ENCODE peak calls at places on chromosomes 3 and 15, in nine cellular contexts. One of them, this sample, is unnamed.

GRCh38 chr3:110296885-110297284 is 774.7 kb upstream of the NECTIN3 start:
- DNase-seq in memory B cell: no peak
- DNase-seq in GM04504: no peak
- DNase-seq in breast epithelium: no peak
- DNase-seq in body of pancreas: no peak
- DNase-seq in T follicular helper cell: no peak
- DNase-seq in sigmoid colon: no peak
- DNase-seq in coronary artery: no peak
- DNase-seq in NCI-H345: no peak
- DNase-seq in this sample: no peak

GRCh38 chr3:184085389-184085852 is 11.4 kb upstream of the HTR3E start:
- DNase-seq in NCI-H345: no peak
- DNase-seq in sigmoid colon: no peak
- DNase-seq in breast epithelium: no peak
- DNase-seq in T follicular helper cell: no peak
- DNase-seq in memory B cell: no peak
- DNase-seq in GM04504: no peak
- DNase-seq in coronary artery: no peak
- DNase-seq in body of pancreas: no peak
- DNase-seq in this sample: no peak

GRCh38 chr15:44286814-44287555 is 1.5 kb upstream of the GOLM2 start:
- DNase-seq in coronary artery: no peak
- DNase-seq in sigmoid colon: no peak
- DNase-seq in memory B cell: no peak
- DNase-seq in NCI-H345: no peak
- DNase-seq in T follicular helper cell: no peak
- DNase-seq in body of pancreas: no peak
- DNase-seq in breast epithelium: no peak
- DNase-seq in GM04504: no peak
- DNase-seq in this sample: no peak

GRCh38 chr3:1374471-1374870 is 281.6 kb downstream of the CNTN6 start:
- DNase-seq in coronary artery: no peak
- DNase-seq in breast epithelium: no peak
- DNase-seq in GM04504: no peak
- DNase-seq in NCI-H345: no peak
- DNase-seq in memory B cell: no peak
- DNase-seq in T follicular helper cell: no peak
- DNase-seq in body of pancreas: no peak
- DNase-seq in sigmoid colon: no peak
- DNase-seq in this sample: no peak

GRCh38 chr3:190269096-190269495 is 53.1 kb downstream of the CLDN1 start:
- DNase-seq in GM04504: no peak
- DNase-seq in NCI-H345: no peak
- DNase-seq in body of pancreas: peak; percentile 30
- DNase-seq in sigmoid colon: no peak
- DNase-seq in breast epithelium: no peak
- DNase-seq in coronary artery: no peak
- DNase-seq in memory B cell: no peak
- DNase-seq in T follicular helper cell: no peak
- DNase-seq in this sample: no peak

GRCh38 chr3:193730976-193731375 is 138.0 kb downstream of the OPA1 start:
- DNase-seq in memory B cell: no peak
- DNase-seq in coronary artery: no peak
- DNase-seq in body of pancreas: no peak
- DNase-seq in sigmoid colon: no peak
- DNase-seq in GM04504: no peak
- DNase-seq in NCI-H345: no peak
- DNase-seq in T follicular helper cell: no peak
- DNase-seq in breast epithelium: no peak
- DNase-seq in this sample: no peak

GRCh38 chr15:85128636-85129035 is 147.0 kb downstream of the PDE8A start:
- DNase-seq in memory B cell: no peak
- DNase-seq in sigmoid colon: no peak
- DNase-seq in T follicular helper cell: no peak
- DNase-seq in coronary artery: no peak
- DNase-seq in GM04504: no peak
- DNase-seq in body of pancreas: no peak
- DNase-seq in NCI-H345: no peak
- DNase-seq in breast epithelium: no peak
- DNase-seq in this sample: no peak

GRCh38 chr15:90049666-90050604 is 48.8 kb downstream of the ZNF710 start:
- DNase-seq in body of pancreas: no peak
- DNase-seq in memory B cell: no peak
- DNase-seq in T follicular helper cell: no peak
- DNase-seq in GM04504: no peak
- DNase-seq in breast epithelium: no peak
- DNase-seq in NCI-H345: peak; percentile 55
- DNase-seq in sigmoid colon: no peak
- DNase-seq in coronary artery: no peak
- DNase-seq in this sample: no peak

GRCh38 chr3:32359766-32360513 is 31.7 kb upstream of the CMTM7 start:
- DNase-seq in T follicular helper cell: no peak
- DNase-seq in coronary artery: no peak
- DNase-seq in NCI-H345: no peak
- DNase-seq in GM04504: no peak
- DNase-seq in breast epithelium: no peak
- DNase-seq in body of pancreas: no peak
- DNase-seq in memory B cell: no peak
- DNase-seq in sigmoid colon: no peak
- DNase-seq in this sample: no peak

GRCh38 chr15:68055224-68055705 is 1.1 kb downstream of the PIAS1 start:
- DNase-seq in sigmoid colon: no peak
- DNase-seq in GM04504: peak; percentile 19
- DNase-seq in T follicular helper cell: peak; percentile 49
- DNase-seq in breast epithelium: no peak
- DNase-seq in memory B cell: peak; percentile 54
- DNase-seq in body of pancreas: peak; percentile 45
- DNase-seq in NCI-H345: peak; percentile 22
- DNase-seq in coronary artery: no peak
- DNase-seq in this sample: no peak

GRCh38 chr3:27888562-27888961 is 166.4 kb upstream of the EOMES start:
- DNase-seq in GM04504: no peak
- DNase-seq in NCI-H345: no peak
- DNase-seq in breast epithelium: no peak
- DNase-seq in sigmoid colon: no peak
- DNase-seq in body of pancreas: peak; percentile 28
- DNase-seq in memory B cell: no peak
- DNase-seq in T follicular helper cell: no peak
- DNase-seq in coronary artery: no peak
- DNase-seq in this sample: no peak

GRCh38 chr3:38455639-38456430 is 2.1 kb downstream of the ACVR2B start:
- DNase-seq in breast epithelium: no peak
- DNase-seq in body of pancreas: no peak
- DNase-seq in NCI-H345: peak; percentile 50
- DNase-seq in GM04504: no peak
- DNase-seq in sigmoid colon: peak; percentile 83
- DNase-seq in memory B cell: no peak
- DNase-seq in T follicular helper cell: no peak
- DNase-seq in coronary artery: no peak
- DNase-seq in this sample: no peak

GRCh38 chr3:194135806-194136518 is at the start of gene HES1:
- DNase-seq in GM04504: peak; percentile 96
- DNase-seq in breast epithelium: peak; percentile 92
- DNase-seq in memory B cell: peak; percentile 73
- DNase-seq in NCI-H345: peak; percentile 91
- DNase-seq in T follicular helper cell: no peak
- DNase-seq in coronary artery: peak; percentile 96
- DNase-seq in body of pancreas: peak; percentile 97
- DNase-seq in sigmoid colon: peak; percentile 98
- DNase-seq in this sample: peak; percentile 95

GRCh38 chr15:28043625-28044520 is 55.2 kb downstream of the OCA2 start:
- DNase-seq in breast epithelium: no peak
- DNase-seq in sigmoid colon: no peak
- DNase-seq in body of pancreas: no peak
- DNase-seq in T follicular helper cell: no peak
- DNase-seq in memory B cell: no peak
- DNase-seq in coronary artery: no peak
- DNase-seq in NCI-H345: no peak
- DNase-seq in GM04504: no peak
- DNase-seq in this sample: no peak

GRCh38 chr3:52128118-52128683 is 26.0 kb downstream of the POC1A start:
- DNase-seq in coronary artery: no peak
- DNase-seq in GM04504: peak; percentile 28
- DNase-seq in breast epithelium: no peak
- DNase-seq in NCI-H345: no peak
- DNase-seq in sigmoid colon: no peak
- DNase-seq in body of pancreas: peak; percentile 20
- DNase-seq in T follicular helper cell: no peak
- DNase-seq in memory B cell: no peak
- DNase-seq in this sample: no peak

GRCh38 chr3:23629181-23629893 is 176.4 kb upstream of the UBE2E1 start:
- DNase-seq in T follicular helper cell: no peak
- DNase-seq in NCI-H345: peak; percentile 36
- DNase-seq in GM04504: no peak
- DNase-seq in coronary artery: no peak
- DNase-seq in sigmoid colon: no peak
- DNase-seq in body of pancreas: peak; percentile 40
- DNase-seq in breast epithelium: no peak
- DNase-seq in memory B cell: no peak
- DNase-seq in this sample: no peak